ENCODE peak calls at places on chromosomes 7 and 10, in seven cellular contexts. F, E, P, M, R, Y and X are unnamed samples.

GRCh38 chr7:2886900-2887299 is 42.8 kb upstream of the GNA12 start:
- DNase-seq in F (peak; percentile 22), E (no peak), P (no peak), M (no peak), R (peak; percentile 60), Y (no peak), X (no peak)

GRCh38 chr10:122557516-122557915 is 3.0 kb upstream of the DMBT1 start:
- DNase-seq in F (no peak), E (no peak), P (no peak), M (no peak), R (no peak), Y (no peak), X (no peak)

GRCh38 chr7:57385668-57386067 is 64.3 kb upstream of the ZNF716 start:
- DNase-seq in F (no peak), E (no peak), P (no peak), M (no peak), R (no peak), Y (no peak), X (no peak)

GRCh38 chr10:117007080-117007479 is 2.1 kb upstream of the SHTN1 start:
- DNase-seq in F (no peak), E (no peak), P (no peak), M (no peak), R (no peak), Y (no peak), X (no peak)

GRCh38 chr7:117605712-117606111 is 125.9 kb downstream of the CFTR start:
- DNase-seq in F (no peak), E (no peak), P (no peak), M (no peak), R (no peak), Y (no peak), X (no peak)

GRCh38 chr7:97337849-97338248 is 220.4 kb downstream of the SDHAF3 start:
- DNase-seq in F (no peak), E (no peak), P (no peak), M (no peak), R (no peak), Y (no peak), X (no peak)

GRCh38 chr10:43190775-43191174 is 52.5 kb downstream of the CSGALNACT2 start:
- DNase-seq in F (no peak), E (no peak), P (no peak), M (no peak), R (no peak), Y (no peak), X (no peak)

GRCh38 chr7:64706625-64707292 is 40.8 kb downstream of the ZNF107 start:
- DNase-seq in F (no peak), E (no peak), P (no peak), M (no peak), R (no peak), Y (no peak), X (no peak)

GRCh38 chr10:86511027-86511865 is 10.3 kb downstream of the WAPL start:
- DNase-seq in F (no peak), E (no peak), P (no peak), M (no peak), R (no peak), Y (no peak), X (no peak)

GRCh38 chr10:10418397-10418796 is 599.3 kb upstream of the CELF2 start:
- DNase-seq in F (no peak), E (no peak), P (no peak), M (no peak), R (no peak), Y (no peak), X (no peak)

GRCh38 chr7:116164552-116164951 is 45.8 kb upstream of the TES start:
- DNase-seq in F (no peak), E (no peak), P (no peak), M (no peak), R (no peak), Y (no peak), X (no peak)

GRCh38 chr10:63273575-63273974 is 140.4 kb downstream of the NRBF2 start:
- DNase-seq in F (no peak), E (no peak), P (no peak), M (no peak), R (no peak), Y (no peak), X (no peak)

GRCh38 chr7:40213856-40214255 is 79.1 kb downstream of the SUGCT start:
- DNase-seq in F (no peak), E (no peak), P (no peak), M (no peak), R (no peak), Y (no peak), X (no peak)

GRCh38 chr7:28623863-28624262 is 211.5 kb downstream of the CREB5 start:
- DNase-seq in F (no peak), E (no peak), P (no peak), M (no peak), R (no peak), Y (no peak), X (no peak)

GRCh38 chr7:19900118-19900517 is 126.7 kb upstream of the TMEM196 start:
- DNase-seq in F (no peak), E (no peak), P (no peak), M (no peak), R (no peak), Y (no peak), X (no peak)

GRCh38 chr10:6108631-6109443 is 20.0 kb downstream of the RBM17 start:
- DNase-seq in F (no peak), E (no peak), P (peak; percentile 49), M (no peak), R (no peak), Y (no peak), X (no peak)

GRCh38 chr10:121036431-121036830 is 185.3 kb downstream of the WDR11 start:
- DNase-seq in F (no peak), E (no peak), P (no peak), M (no peak), R (no peak), Y (no peak), X (peak; percentile 37)

GRCh38 chr7:46080595-46081159 is 159.6 kb upstream of the IGFBP3 start:
- DNase-seq in F (no peak), E (no peak), P (no peak), M (no peak), R (no peak), Y (no peak), X (no peak)

GRCh38 chr10:43041422-43042342 is 35.2 kb upstream of the RET start:
- DNase-seq in F (no peak), E (peak; percentile 46), P (no peak), M (no peak), R (no peak), Y (peak; percentile 37), X (peak; percentile 9)

GRCh38 chr10:12709516-12709915 is 292.0 kb downstream of the CCDC3 start:
- DNase-seq in F (no peak), E (no peak), P (no peak), M (no peak), R (no peak), Y (no peak), X (no peak)

GRCh38 chr7:114820993-114821945 is 100.6 kb upstream of the MDFIC start:
- DNase-seq in F (no peak), E (no peak), P (no peak), M (no peak), R (no peak), Y (no peak), X (no peak)

GRCh38 chr7:17771901-17772408 is 168.3 kb downstream of the SNX13 start:
- DNase-seq in F (no peak), E (no peak), P (no peak), M (no peak), R (no peak), Y (no peak), X (no peak)

GRCh38 chr7:32217841-32218467 is 147.7 kb upstream of the PDE1C start:
- DNase-seq in F (no peak), E (no peak), P (no peak), M (no peak), R (no peak), Y (no peak), X (no peak)

GRCh38 chr7:130197094-130197493 is 8.1 kb downstream of the TMEM209 start:
- DNase-seq in F (no peak), E (no peak), P (no peak), M (no peak), R (no peak), Y (no peak), X (no peak)
- TF ChIP-seq POLR2A in F (no peak), E (no peak), P (no peak), M (no peak), R (no peak), Y (no peak), X (no peak)

DNA sequence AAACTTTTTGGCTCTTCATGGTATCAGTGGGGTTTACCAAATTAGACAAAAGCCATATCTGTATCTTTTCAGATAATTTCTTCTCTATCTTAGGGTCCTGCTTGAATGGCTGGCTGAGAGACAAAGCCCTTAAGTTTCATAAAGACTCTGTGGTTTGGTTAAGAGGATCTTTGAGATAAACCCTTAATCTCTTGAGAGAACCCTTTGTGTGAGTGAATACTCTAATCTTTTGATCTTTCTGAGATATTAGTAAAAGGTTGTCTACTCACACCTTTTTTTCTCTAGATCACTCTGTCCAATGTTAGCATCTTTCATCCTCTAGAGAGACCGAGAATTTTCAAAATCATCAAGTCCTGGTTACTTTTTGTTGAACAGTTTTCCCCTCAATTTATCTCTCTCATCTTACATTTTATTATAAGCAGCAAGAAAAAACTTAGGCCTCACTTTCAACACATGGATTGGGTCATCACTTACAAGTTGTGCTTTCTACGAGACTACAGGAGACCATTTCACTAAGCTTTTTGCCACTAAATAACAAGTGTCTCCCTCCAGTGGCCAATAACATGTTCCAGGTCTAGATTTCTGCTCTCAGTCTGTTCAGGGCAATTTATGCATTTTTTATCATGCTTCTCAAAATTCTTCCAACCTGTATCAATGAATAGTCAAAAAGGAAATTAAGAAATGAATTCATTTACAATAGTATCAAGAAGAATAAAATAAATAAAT is 28.4 kb downstream of the DNAJC9 start:
- DNase-seq in F (no peak), E (no peak), P (no peak), M (no peak), R (no peak), Y (no peak), X (no peak)
- TF ChIP-seq CTCF in F (no peak), E (peak; percentile 24), P (peak; percentile 13), M (no peak), R (no peak), Y (no peak), X (no peak)

GRCh38 chr7:30912454-30912985 is 867 bp downstream of the AQP1 start:
- DNase-seq in F (no peak), E (no peak), P (no peak), M (no peak), R (no peak), Y (peak; percentile 51), X (no peak)

GRCh38 chr7:30911561-30911969 is at the start of gene AQP1:
- DNase-seq in F (no peak), E (no peak), P (no peak), M (no peak), R (peak; percentile 92), Y (peak; percentile 91), X (peak; percentile 76)

GRCh38 chr7:30910369-30911073 is 1.1 kb upstream of the AQP1 start:
- DNase-seq in F (no peak), E (no peak), P (no peak), M (no peak), R (no peak), Y (no peak), X (no peak)

GRCh38 chr7:30912021-30912420 is 368 bp downstream of the AQP1 start:
- DNase-seq in F (no peak), E (no peak), P (no peak), M (no peak), R (no peak), Y (peak; percentile 60), X (no peak)

GRCh38 chr7:30911133-30911532 is 520 bp upstream of the AQP1 start:
- DNase-seq in F (no peak), E (no peak), P (no peak), M (no peak), R (no peak), Y (peak; percentile 62), X (no peak)
- H3K4me3 ChIP-seq in F (peak overlapping the region; percentile 32), E (no peak overlapping the region), P (no peak overlapping the region), M (no peak overlapping the region), R (no peak overlapping the region), Y (peak overlapping the region; percentile 65), X (no peak overlapping the region)

GRCh38 chr10:101062231-101063161 is 707 bp downstream of the KAZALD1 start:
- DNase-seq in F (no peak), E (peak; percentile 77), P (no peak), M (no peak), R (peak; percentile 66), Y (peak; percentile 79), X (peak; percentile 44)
- TF ChIP-seq POLR2A in F (no peak), E (no peak), P (no peak), M (no peak), R (no peak), Y (no peak), X (peak; percentile 31)